ENCODE peak calls at places on chromosomes 6 and 20, in ten cellular contexts. D is colonic mucosa, J is neural progenitor cell, Q is heart right ventricle, N is ovary, K is left lung, O is ascending aorta, R is hepatocyte, B is tibial artery, H is H9. T is an unnamed sample. For H3K4me1 and H3K9me3, the result is how much of the 10 kb centered on the place peaks cover.

GRCh38 chr6:6005467-6006427 is 978 bp downstream of the NRN1 start:
- DNase-seq in O (no peak), D (no peak), K (no peak), H (no peak), R (no peak), Q (no peak), N (no peak), B (no peak), J (peak), T (no peak)

GRCh38 chr20:35145141-35145564 is 2.0 kb downstream of the EDEM2 start:
- DNase-seq in O (no peak), D (peak), Q (no peak), K (no peak), R (peak), H (no peak), N (no peak), B (no peak), J (peak), T (no peak)

GRCh38 chr6:24033284-24033683 is 92.7 kb upstream of the NRSN1 start:
- DNase-seq in B (no peak), J (peak), Q (no peak), N (no peak), R (no peak), H (no peak), O (no peak), D (no peak), K (no peak), T (no peak)

GRCh38 chr6:118551063-118551672 is 3.1 kb downstream of the PLN start:
- DNase-seq in J (peak), H (no peak), D (no peak), B (no peak), N (no peak), K (no peak), Q (no peak), R (peak), O (no peak), T (no peak)

GRCh38 chr6:148509789-148510581 is 167.3 kb downstream of the SASH1 start:
- DNase-seq in B (peak), D (peak), Q (peak), O (peak), K (no peak), N (no peak), R (peak), H (no peak), J (no peak), T (peak)

GRCh38 chr20:32577023-32577422 is 8.1 kb downstream of the NOL4L start:
- DNase-seq in K (no peak), O (no peak), H (no peak), N (no peak), R (no peak), D (no peak), Q (no peak), J (no peak), B (no peak), T (no peak)

GRCh38 chr6:82738773-82739172 is 326.9 kb downstream of the UBE3D start:
- DNase-seq in Q (no peak), O (no peak), K (no peak), N (no peak), R (no peak), J (no peak), D (no peak), H (no peak), B (no peak), T (no peak)

GRCh38 chr20:4217349-4217761 is 202.0 kb upstream of the RNF24 start:
- DNase-seq in K (no peak), O (no peak), D (peak), R (peak), N (no peak), H (peak), B (no peak), J (peak), Q (peak), T (no peak)

GRCh38 chr6:157613011-157613522 is 210.0 kb upstream of the SNX9 start:
- DNase-seq in O (no peak), H (no peak), K (no peak), B (no peak), Q (no peak), R (peak), J (no peak), N (no peak), D (no peak), T (no peak)

GRCh38 chr20:21436186-21436585 is 38.9 kb upstream of the NKX2-4 start:
- DNase-seq in Q (no peak), J (no peak), N (no peak), H (no peak), O (no peak), D (no peak), R (no peak), B (no peak), K (no peak), T (no peak)

GRCh38 chr20:38168791-38169589 is 3.9 kb upstream of the TGM2 start:
- DNase-seq in B (no peak), Q (no peak), R (no peak), D (no peak), J (no peak), K (peak), H (no peak), N (no peak), O (no peak), T (peak)

GRCh38 chr20:32040142-32040953 is 11.7 kb upstream of the HCK start:
- DNase-seq in K (peak), J (no peak), N (no peak), D (no peak), R (no peak), H (no peak), B (peak), O (peak), Q (peak), T (peak)

GRCh38 chr6:121463087-121463486 is 27.6 kb downstream of the GJA1 start:
- DNase-seq in Q (no peak), D (no peak), H (no peak), N (no peak), K (no peak), B (no peak), J (no peak), O (no peak), R (no peak), T (no peak)

GRCh38 chr6:111743859-111744692 is 129.2 kb downstream of the FYN start:
- DNase-seq in B (no peak), K (no peak), O (no peak), N (no peak), Q (no peak), J (no peak), H (no peak), R (no peak), D (no peak), T (peak)
- H3K4me1 ChIP-seq in B (under half), K (under half), O (under half), N (under half), Q (half or more), J (under half), H (under half), R (under half), D (under half), T (under half)

GRCh38 chr6:168623736-168624135 is 182.8 kb downstream of the SMOC2 start:
- DNase-seq in D (no peak), Q (no peak), H (peak), N (no peak), K (no peak), B (no peak), J (no peak), R (no peak), O (no peak), T (no peak)

GRCh38 chr6:168619560-168620314 is 178.8 kb downstream of the SMOC2 start:
- DNase-seq in Q (no peak), H (no peak), J (no peak), K (no peak), B (no peak), R (no peak), D (no peak), N (no peak), O (no peak), T (no peak)

GRCh38 chr6:168615837-168616236 is 174.9 kb downstream of the SMOC2 start:
- DNase-seq in D (no peak), N (no peak), B (no peak), Q (no peak), R (no peak), J (no peak), H (no peak), K (no peak), O (no peak), T (no peak)

GRCh38 chr6:168616807-168617756 is 176.1 kb downstream of the SMOC2 start:
- DNase-seq in Q (no peak), K (no peak), O (no peak), H (peak), R (peak), D (no peak), B (no peak), N (peak), J (peak), T (no peak)

DNA sequence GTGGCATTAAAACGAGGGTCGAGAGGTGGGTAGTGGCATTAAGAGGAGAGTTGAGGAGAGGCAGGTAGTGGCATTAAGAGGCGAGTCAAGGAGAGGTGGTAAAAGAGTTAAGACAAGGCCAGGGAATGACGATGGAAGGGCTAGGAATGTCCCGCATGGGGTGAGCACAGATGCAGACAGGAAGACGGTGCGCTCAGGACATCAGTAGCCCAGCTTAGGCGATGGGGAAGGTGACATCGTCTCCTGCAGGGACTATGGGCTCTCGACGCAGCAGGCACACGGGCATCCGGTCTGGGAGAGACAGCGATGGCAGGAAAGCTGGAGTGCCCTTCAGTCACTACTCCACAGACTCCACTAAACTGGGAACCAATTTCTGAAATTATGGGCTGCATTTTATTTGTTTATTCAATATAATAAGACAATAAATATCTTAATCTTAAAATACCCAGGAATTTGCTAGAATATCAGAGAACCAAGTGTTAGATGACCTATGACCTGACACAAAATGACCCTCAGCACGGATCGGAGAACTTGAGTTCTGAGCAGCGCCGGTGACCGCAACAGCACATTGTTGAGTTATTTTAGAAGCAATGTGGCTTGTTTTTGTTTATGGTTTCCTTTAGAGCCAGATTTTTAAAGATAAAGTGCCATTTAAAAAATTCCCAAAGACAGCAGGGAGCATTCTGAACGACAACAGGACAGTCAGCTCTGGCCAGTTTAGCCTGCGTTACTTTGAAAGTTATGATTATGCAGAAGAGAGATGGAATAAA is 177.7 kb downstream of the SMOC2 start:
- DNase-seq in O (no peak), N (no peak), J (no peak), D (no peak), R (no peak), Q (no peak), K (no peak), H (no peak), B (no peak), T (no peak)
- H3K9me3 ChIP-seq in O (under half), N (under half), J (under half), D (under half), R (under half), Q (under half), K (under half), H (under half), B (under half), T (under half)

DNA sequence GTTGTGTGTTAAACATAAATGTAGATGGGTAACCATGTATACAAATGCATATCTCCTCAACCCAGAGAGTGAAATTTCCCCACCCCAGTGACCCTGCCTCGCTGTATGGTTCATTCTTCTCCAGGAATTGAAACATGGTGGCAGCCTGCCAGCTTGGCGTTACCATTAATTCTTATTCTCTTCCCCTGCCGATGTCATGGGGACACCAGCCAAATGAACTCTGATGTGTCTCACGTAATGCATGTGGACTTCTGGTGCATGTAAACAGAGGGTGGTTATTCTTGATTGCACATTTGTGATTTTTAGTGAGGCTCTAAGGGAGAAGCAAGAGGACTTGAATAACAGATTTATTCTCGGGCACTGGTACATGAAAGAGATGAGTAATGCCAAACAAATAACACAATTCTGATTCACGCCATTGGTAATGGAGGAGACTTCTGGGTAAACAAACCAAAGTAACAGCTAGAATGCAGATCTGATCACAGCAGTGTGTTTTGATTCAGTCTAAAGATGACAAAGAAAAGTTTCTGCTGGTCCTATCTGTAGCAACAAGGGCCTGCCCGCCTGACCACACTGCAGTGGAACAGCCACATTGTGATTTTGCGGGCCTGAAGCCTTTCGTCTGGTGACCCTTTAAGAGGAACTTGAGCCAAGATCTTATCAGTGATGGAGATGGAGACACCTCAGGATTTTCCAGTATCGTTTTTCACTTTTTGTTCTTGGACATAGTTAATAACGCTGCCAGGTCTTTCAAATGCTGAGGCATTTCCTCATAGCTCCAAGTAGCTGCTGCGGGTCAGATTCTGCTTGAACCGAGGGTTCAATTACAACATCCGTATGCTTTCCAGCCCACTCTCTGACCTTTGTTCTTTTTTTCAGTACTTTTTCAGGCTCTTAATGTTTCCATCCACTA is 171.8 kb upstream of the AKAP12 start:
- DNase-seq in N (peak), K (no peak), O (peak), Q (peak), J (no peak), D (peak), R (no peak), H (no peak), B (peak), T (peak)
- H3K4me1 ChIP-seq in N (under half), K (under half), O (under half), Q (under half), J (under half), D (under half), R (under half), H (under half), B (under half), T (under half)

GRCh38 chr20:62114894-62115293 is 7.4 kb upstream of the LSM14B start:
- DNase-seq in J (no peak), O (no peak), R (no peak), D (no peak), N (no peak), H (peak), K (no peak), Q (no peak), B (no peak), T (no peak)

GRCh38 chr20:62116558-62117361 is 5.5 kb upstream of the LSM14B start:
- DNase-seq in D (no peak), N (no peak), H (no peak), K (no peak), R (no peak), Q (no peak), B (no peak), O (no peak), J (no peak), T (no peak)

GRCh38 chr20:62112368-62112767 is 9.9 kb upstream of the LSM14B start:
- DNase-seq in H (no peak), K (no peak), N (no peak), R (no peak), O (no peak), J (no peak), D (no peak), B (no peak), Q (no peak), T (no peak)

GRCh38 chr20:62105592-62105991 is 16.7 kb upstream of the LSM14B start:
- DNase-seq in D (no peak), K (no peak), J (no peak), H (no peak), R (no peak), B (no peak), O (no peak), Q (no peak), N (no peak), T (no peak)

DNA sequence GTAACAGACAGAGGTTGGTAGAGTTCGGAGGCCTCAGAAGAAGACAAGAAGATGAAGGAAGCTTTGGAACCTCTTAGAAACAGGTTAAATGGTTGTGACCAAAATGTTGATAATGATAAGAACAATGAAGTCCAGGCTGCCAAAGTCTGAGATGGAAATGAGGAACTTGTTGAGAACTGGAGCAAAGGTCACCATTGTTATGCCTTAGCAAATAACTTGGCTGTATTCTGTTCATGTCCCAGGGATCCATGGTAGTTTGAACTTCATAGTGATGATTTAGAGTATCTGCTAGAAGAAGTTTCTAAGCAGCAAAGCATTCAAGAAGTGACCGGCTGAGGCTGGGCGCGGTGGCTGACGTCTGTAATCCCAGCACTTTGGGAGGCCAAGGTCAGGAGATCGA is 11.1 kb upstream of the LSM14B start:
- DNase-seq in R (no peak), N (no peak), K (no peak), J (no peak), D (no peak), B (no peak), O (no peak), H (no peak), Q (no peak), T (no peak)
- H3K9me3 ChIP-seq in R (under half), N (under half), K (half or more), J (under half), D (under half), B (half or more), O (half or more), H (under half), Q (under half), T (under half)